ENCODE peak calls at places on chromosomes 13 and 19, in ten cellular contexts. R, P, T, O, K, F, X, N, H and U are unnamed samples.

GRCh38 chr13:78657699-78658629 is 991 bp downstream of the OBI1 start:
- DNase-seq in R (no peak), P (peak), T (no peak), O (no peak), K (no peak), F (no peak), X (no peak), N (peak), H (no peak), U (no peak)

GRCh38 chr13:48644141-48644540 is 9.6 kb upstream of the CYSLTR2 start:
- DNase-seq in R (no peak), P (no peak), T (no peak), O (no peak), K (no peak), F (no peak), X (no peak), N (no peak), H (no peak), U (no peak)

GRCh38 chr13:44938854-44939253 is 50.4 kb downstream of the NUFIP1 start:
- DNase-seq in R (no peak), P (no peak), T (no peak), O (no peak), K (no peak), F (no peak), X (no peak), N (no peak), H (no peak), U (no peak)

GRCh38 chr19:43755256-43755801 is 567 bp upstream of the SMG9 start:
- DNase-seq in R (peak), P (peak), T (peak), O (no peak), K (no peak), F (no peak), X (peak), N (peak), H (peak), U (peak)

GRCh38 chr13:99517577-99517976 is 16.3 kb downstream of the TM9SF2 start:
- DNase-seq in R (no peak), P (no peak), T (no peak), O (no peak), K (no peak), F (no peak), X (no peak), N (no peak), H (no peak), U (no peak)

GRCh38 chr13:99590519-99591011 is 89.3 kb downstream of the TM9SF2 start:
- DNase-seq in R (no peak), P (no peak), T (no peak), O (no peak), K (no peak), F (no peak), X (no peak), N (no peak), H (no peak), U (no peak)

GRCh38 chr13:26896986-26897668 is 136.5 kb upstream of the GPR12 start:
- DNase-seq in R (no peak), P (no peak), T (no peak), O (no peak), K (no peak), F (no peak), X (no peak), N (no peak), H (no peak), U (no peak)

GRCh38 chr13:99969934-99970760 is 1.4 kb downstream of the ZIC5 start:
- DNase-seq in R (no peak), P (peak), T (no peak), O (no peak), K (peak), F (no peak), X (no peak), N (peak), H (no peak), U (no peak)

GRCh38 chr13:103803349-103803748 is 737.1 kb upstream of the SLC10A2 start:
- DNase-seq in R (no peak), P (no peak), T (no peak), O (no peak), K (no peak), F (no peak), X (no peak), N (no peak), H (no peak), U (no peak)

GRCh38 chr13:26872444-26873173 is 112.0 kb upstream of the GPR12 start:
- DNase-seq in R (peak), P (peak), T (peak), O (no peak), K (peak), F (peak), X (no peak), N (peak), H (peak), U (no peak)

GRCh38 chr19:43789029-43789428 is 8.3 kb upstream of the KCNN4 start:
- DNase-seq in R (no peak), P (peak), T (no peak), O (no peak), K (no peak), F (no peak), X (no peak), N (no peak), H (no peak), U (no peak)

GRCh38 chr19:19489804-19490204 is 25.5 kb downstream of the TSSK6 start:
- DNase-seq in R (peak), P (peak), T (no peak), O (no peak), K (no peak), F (no peak), X (no peak), N (no peak), H (no peak), U (no peak)

GRCh38 chr13:37640499-37640898 is 41.9 kb upstream of the POSTN start:
- DNase-seq in R (no peak), P (peak), T (no peak), O (no peak), K (no peak), F (no peak), X (no peak), N (peak), H (no peak), U (no peak)

GRCh38 chr19:3548594-3548993 is 8.8 kb downstream of the MFSD12 start:
- DNase-seq in R (no peak), P (no peak), T (no peak), O (no peak), K (no peak), F (no peak), X (no peak), N (no peak), H (no peak), U (no peak)

GRCh38 chr13:20997301-20998061 is 63.9 kb downstream of the LATS2 start:
- DNase-seq in R (no peak), P (peak), T (no peak), O (no peak), K (no peak), F (peak), X (no peak), N (no peak), H (no peak), U (no peak)

GRCh38 chr19:41239363-41239762 is 20.3 kb downstream of the AXL start:
- DNase-seq in R (no peak), P (no peak), T (peak), O (no peak), K (no peak), F (no peak), X (no peak), N (no peak), H (no peak), U (no peak)

GRCh38 chr19:37983916-37984315 is 76.9 kb downstream of the SIPA1L3 start:
- DNase-seq in R (no peak), P (no peak), T (no peak), O (no peak), K (no peak), F (no peak), X (no peak), N (no peak), H (no peak), U (no peak)

GRCh38 chr19:10450853-10451609 is 30.7 kb downstream of the PDE4A start:
- DNase-seq in R (no peak), P (peak), T (peak), O (no peak), K (no peak), F (peak), X (no peak), N (peak), H (no peak), U (no peak)

GRCh38 chr13:20713751-20714150 is 10.3 kb downstream of the IL17D start:
- DNase-seq in R (no peak), P (no peak), T (no peak), O (no peak), K (no peak), F (no peak), X (no peak), N (no peak), H (no peak), U (no peak)

GRCh38 chr19:30711296-30711695 is 339.1 kb downstream of the ZNF536 start:
- DNase-seq in R (no peak), P (peak), T (no peak), O (no peak), K (no peak), F (no peak), X (no peak), N (no peak), H (no peak), U (no peak)

GRCh38 chr13:30364876-30365275 is 57.4 kb upstream of the UBE2L5 start:
- DNase-seq in R (no peak), P (peak), T (no peak), O (no peak), K (no peak), F (no peak), X (no peak), N (no peak), H (no peak), U (no peak)

GRCh38 chr13:86569119-86569518 is 769.9 kb upstream of the SLITRK6 start:
- DNase-seq in R (no peak), P (no peak), T (no peak), O (no peak), K (no peak), F (no peak), X (no peak), N (no peak), H (no peak), U (no peak)

GRCh38 chr19:3480383-3481091 is at the start of gene SMIM24:
- DNase-seq in R (peak), P (no peak), T (peak), O (no peak), K (no peak), F (no peak), X (no peak), N (no peak), H (no peak), U (no peak)

GRCh38 chr13:108574856-108575255 is 54.6 kb upstream of the MYO16 start:
- DNase-seq in R (no peak), P (no peak), T (no peak), O (no peak), K (no peak), F (no peak), X (no peak), N (no peak), H (no peak), U (no peak)

GRCh38 chr13:41791056-41791455 is 169.9 kb downstream of the VWA8 start:
- DNase-seq in R (no peak), P (no peak), T (no peak), O (no peak), K (no peak), F (no peak), X (no peak), N (no peak), H (no peak), U (no peak)

GRCh38 chr13:49858183-49858856 is 65.8 kb upstream of the KPNA3 start:
- DNase-seq in R (no peak), P (no peak), T (peak), O (no peak), K (no peak), F (no peak), X (no peak), N (no peak), H (peak), U (no peak)

GRCh38 chr19:54188224-54188871 is 1.0 kb downstream of the MBOAT7 start:
- DNase-seq in R (no peak), P (peak), T (no peak), O (no peak), K (no peak), F (no peak), X (no peak), N (peak), H (no peak), U (no peak)

GRCh38 chr19:5805465-5806132 is 732 bp downstream of the NRTN start:
- DNase-seq in R (peak), P (peak), T (peak), O (no peak), K (no peak), F (no peak), X (peak), N (peak), H (peak), U (no peak)

GRCh38 chr19:15426485-15427349 is 7.9 kb upstream of the AKAP8L start:
- DNase-seq in R (no peak), P (no peak), T (no peak), O (no peak), K (no peak), F (no peak), X (no peak), N (no peak), H (no peak), U (no peak)
- H3K27ac ChIP-seq in R (no peak), P (no peak), T (no peak), O (no peak), K (no peak), F (no peak), X (no peak), N (no peak), H (no peak), U (no peak)

GRCh38 chr13:42959615-42960014 is 32.4 kb downstream of the EPSTI1 start:
- DNase-seq in R (no peak), P (no peak), T (no peak), O (no peak), K (no peak), F (no peak), X (no peak), N (no peak), H (no peak), U (no peak)

DNA sequence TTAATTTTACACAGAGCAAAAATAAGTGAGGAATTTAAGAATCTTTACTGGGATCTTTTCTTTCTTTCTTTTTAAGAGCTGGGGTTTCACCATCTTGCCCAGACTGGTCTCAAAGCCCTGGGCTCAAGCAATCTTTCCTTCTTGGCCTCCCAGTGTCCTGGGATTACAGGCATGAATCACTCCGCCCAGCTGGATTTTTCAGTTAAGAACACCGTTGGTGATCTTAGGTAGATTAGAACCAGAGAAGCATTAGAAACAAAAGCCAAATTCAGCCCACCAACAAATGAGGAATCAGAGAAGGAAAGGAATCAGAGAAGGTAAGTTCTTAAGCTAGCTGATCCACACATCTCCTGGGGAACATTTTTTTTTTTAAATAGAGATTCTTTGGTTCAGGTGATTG is 34.2 kb downstream of the EPSTI1 start:
- DNase-seq in R (no peak), P (no peak), T (no peak), O (no peak), K (no peak), F (no peak), X (no peak), N (no peak), H (no peak), U (no peak)
- TF ChIP-seq POLR2AphosphoS5 in R (no peak), P (no peak), T (no peak), O (no peak), K (no peak), F (no peak), X (no peak), N (no peak), H (no peak), U (no peak)

GRCh38 chr13:65095118-65095517 is 2135.0 kb downstream of the PCDH9 start:
- DNase-seq in R (no peak), P (no peak), T (no peak), O (no peak), K (no peak), F (no peak), X (no peak), N (no peak), H (no peak), U (no peak)

GRCh38 chr13:65093352-65093751 is 2136.8 kb downstream of the PCDH9 start:
- DNase-seq in R (no peak), P (no peak), T (no peak), O (no peak), K (no peak), F (no peak), X (no peak), N (no peak), H (no peak), U (no peak)

GRCh38 chr13:65090191-65090590 is 2139.9 kb downstream of the PCDH9 start:
- DNase-seq in R (no peak), P (no peak), T (no peak), O (no peak), K (no peak), F (no peak), X (no peak), N (no peak), H (no peak), U (no peak)

GRCh38 chr13:65091031-65091430 is 2139.1 kb downstream of the PCDH9 start:
- DNase-seq in R (no peak), P (no peak), T (no peak), O (no peak), K (no peak), F (no peak), X (no peak), N (no peak), H (no peak), U (no peak)

GRCh38 chr13:65095697-65096096 is 2134.4 kb downstream of the PCDH9 start:
- DNase-seq in R (no peak), P (peak), T (no peak), O (no peak), K (no peak), F (no peak), X (no peak), N (no peak), H (no peak), U (no peak)
- H3K27ac ChIP-seq in R (no peak), P (no peak), T (no peak), O (no peak), K (no peak), F (no peak), X (no peak), N (no peak), H (no peak), U (no peak)

GRCh38 chr19:21492932-21493906 is 12.2 kb upstream of the ZNF429 start:
- DNase-seq in R (no peak), P (no peak), T (no peak), O (no peak), K (no peak), F (no peak), X (no peak), N (no peak), H (no peak), U (no peak)
- TF ChIP-seq POLR2AphosphoS5 in R (no peak), P (no peak), T (no peak), O (no peak), K (no peak), F (no peak), X (no peak), N (no peak), H (no peak), U (no peak)

GRCh38 chr19:16449330-16449961 is 22.3 kb downstream of the EPS15L1 start:
- DNase-seq in R (no peak), P (no peak), T (no peak), O (no peak), K (no peak), F (no peak), X (no peak), N (no peak), H (no peak), U (no peak)
- H3K27ac ChIP-seq in R (no peak), P (no peak), T (no peak), O (no peak), K (no peak), F (no peak), X (no peak), N (no peak), H (no peak), U (peak)

DNA sequence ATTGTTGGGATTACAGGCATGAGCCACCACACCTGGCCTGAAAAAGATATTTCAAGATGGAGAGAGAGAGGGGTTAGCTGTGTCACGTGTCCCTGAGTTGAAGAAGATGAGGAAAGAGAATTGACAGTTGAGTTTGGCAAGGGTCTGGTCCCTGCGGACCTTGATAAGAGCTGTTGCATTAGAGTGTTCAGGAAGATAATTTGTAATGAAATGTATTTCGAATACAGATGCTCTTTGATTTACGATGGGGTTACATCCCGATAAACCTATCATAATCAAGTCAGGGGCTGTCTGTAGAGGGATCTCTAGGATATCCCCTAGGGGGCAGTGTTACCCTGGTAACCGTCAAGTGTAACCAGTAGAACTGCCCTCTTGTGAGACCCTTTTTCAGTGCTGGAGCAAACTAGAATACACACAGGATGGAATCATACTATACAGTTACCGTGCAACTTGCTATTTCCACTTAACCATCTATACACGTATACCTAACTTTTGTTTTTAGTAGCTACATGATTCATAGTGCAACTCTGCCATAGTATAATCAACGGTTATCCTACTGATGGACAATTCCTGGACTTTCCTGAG is 1.5 kb upstream of the ELOF1 start:
- DNase-seq in R (peak), P (peak), T (peak), O (no peak), K (peak), F (no peak), X (no peak), N (peak), H (peak), U (no peak)
- TF ChIP-seq POLR2AphosphoS5 in R (no peak), P (no peak), T (no peak), O (no peak), K (no peak), F (no peak), X (no peak), N (peak), H (peak), U (no peak)

DNA sequence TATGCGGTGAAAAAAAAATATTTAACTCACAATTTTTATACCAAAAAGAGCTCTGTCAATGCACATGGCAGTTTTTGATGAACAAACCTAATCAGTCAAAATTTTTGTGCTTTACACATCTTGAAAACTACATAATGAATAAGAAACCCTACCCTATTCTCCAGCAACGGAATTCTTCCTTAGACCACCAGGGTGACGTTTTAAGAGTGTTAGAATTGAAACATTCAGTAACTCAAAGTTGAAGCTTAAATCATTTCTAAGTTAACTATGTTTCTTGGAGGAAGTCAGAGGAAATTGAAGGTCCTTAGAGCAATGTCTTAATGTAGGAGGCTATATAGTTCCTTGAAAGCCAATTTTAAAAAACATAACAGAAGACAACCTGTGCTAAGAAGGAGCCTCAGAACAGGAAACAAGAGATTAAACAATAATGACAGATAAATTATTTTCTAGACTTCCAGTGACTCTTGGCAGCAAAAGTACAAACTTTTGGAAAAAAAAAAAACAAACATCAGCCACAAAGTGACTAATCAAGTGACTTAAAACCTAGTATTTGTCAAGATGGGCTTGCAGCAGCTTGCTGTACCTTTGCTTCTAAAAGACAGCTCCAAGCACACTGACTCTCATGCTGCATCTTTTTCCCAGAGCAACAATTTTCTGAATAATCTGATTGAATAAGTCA is 6.2 kb downstream of the SPRY2 start:
- DNase-seq in R (no peak), P (no peak), T (no peak), O (no peak), K (no peak), F (no peak), X (no peak), N (no peak), H (no peak), U (no peak)
- H3K27ac ChIP-seq in R (peak), P (no peak), T (no peak), O (no peak), K (no peak), F (no peak), X (peak), N (no peak), H (no peak), U (no peak)

DNA sequence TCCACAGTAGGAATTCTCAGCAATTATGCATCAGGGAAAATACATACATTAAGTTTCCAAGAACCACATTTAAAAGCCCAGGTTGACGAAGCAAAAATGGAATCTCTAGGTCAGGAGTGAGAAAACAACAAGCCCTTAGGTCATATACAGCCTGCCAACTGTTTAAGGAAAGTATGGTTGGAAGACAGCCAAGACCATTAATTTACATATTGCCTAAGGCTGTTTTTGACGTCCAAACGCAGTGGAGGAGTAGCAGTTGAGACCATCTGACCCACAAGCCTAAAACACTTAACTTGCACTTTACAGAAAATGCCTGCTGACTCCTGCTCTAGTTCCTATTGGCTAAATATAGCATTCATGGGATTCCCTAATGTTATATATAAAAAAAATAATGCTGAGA is 299.0 kb downstream of the ITGBL1 start:
- DNase-seq in R (no peak), P (peak), T (no peak), O (no peak), K (no peak), F (no peak), X (no peak), N (no peak), H (no peak), U (no peak)
- TF ChIP-seq POLR2AphosphoS5 in R (no peak), P (no peak), T (no peak), O (no peak), K (no peak), F (no peak), X (no peak), N (no peak), H (no peak), U (no peak)

GRCh38 chr19:8578642-8579265 is 1.5 kb upstream of the MYO1F start:
- DNase-seq in R (peak), P (peak), T (peak), O (peak), K (peak), F (peak), X (peak), N (peak), H (peak), U (no peak)
- H3K27ac ChIP-seq in R (no peak), P (no peak), T (no peak), O (no peak), K (no peak), F (no peak), X (no peak), N (no peak), H (no peak), U (no peak)

GRCh38 chr19:1576242-1577089 is 8.3 kb upstream of the MEX3D start:
- DNase-seq in R (no peak), P (no peak), T (no peak), O (no peak), K (no peak), F (no peak), X (no peak), N (no peak), H (no peak), U (no peak)
- TF ChIP-seq POLR2AphosphoS5 in R (no peak), P (no peak), T (no peak), O (no peak), K (no peak), F (no peak), X (no peak), N (no peak), H (no peak), U (no peak)